ENCODE peak calls at places on chromosomes 4 and X, in seven cellular contexts. L is GM10248, J is coronary artery, D is BJ, Q is bronchial epithelial cell, K is astrocyte of the spinal cord, N is fibroblast of mammary gland. E is an unnamed sample.

GRCh38 chrX:119759333-119759766 is 962 bp downstream of the SOWAHD start:
- DNase-seq in Q (no peak), D (no peak), L (no peak), N (no peak), J (no peak), K (no peak), E (no peak)

GRCh38 chrX:153060095-153060445 is 3.8 kb downstream of the PNMA3 start:
- DNase-seq in L (no peak), K (no peak), J (no peak), N (no peak), D (no peak), Q (no peak), E (peak; percentile 96)

GRCh38 chr4:98626350-98626749 is 32.1 kb downstream of the TSPAN5 start:
- DNase-seq in L (no peak), N (peak; percentile 93), K (peak; percentile 93), J (no peak), Q (peak; percentile 96), D (peak; percentile 60), E (no peak)

GRCh38 chr4:190020790-190021717 is 6.0 kb downstream of the FRG2 start:
- DNase-seq in K (peak; percentile 23), J (no peak), L (peak; percentile 27), N (peak; percentile 23), Q (peak; percentile 42), D (no peak), E (no peak)

GRCh38 chr4:142265536-142265935 is 580.6 kb downstream of the INPP4B start:
- DNase-seq in L (no peak), Q (peak; percentile 87), J (no peak), N (peak; percentile 81), D (peak; percentile 11), K (peak; percentile 52), E (no peak)

GRCh38 chr4:184911310-184911709 is 85.5 kb upstream of the ACSL1 start:
- DNase-seq in Q (peak; percentile 96), K (peak; percentile 5), J (no peak), D (no peak), N (peak; percentile 73), L (no peak), E (no peak)

GRCh38 chrX:154546354-154547244 is at the start of gene G6PD:
- DNase-seq in Q (no peak), N (peak; percentile 36), J (no peak), L (peak; percentile 88), K (peak; percentile 66), D (no peak), E (no peak)

GRCh38 chrX:153414838-153415552 is 3.7 kb downstream of the ZFP92 start:
- DNase-seq in K (no peak), L (no peak), D (no peak), J (no peak), Q (no peak), N (peak; percentile 55), E (peak; percentile 53)

GRCh38 chrX:154761977-154762528 is 611 bp upstream of the DKC1 start:
- DNase-seq in K (no peak), L (no peak), D (no peak), J (no peak), Q (no peak), N (no peak), E (no peak)

GRCh38 chrX:112901821-112902732 is 61.4 kb upstream of the AMOT start:
- DNase-seq in D (no peak), N (no peak), J (no peak), K (no peak), L (no peak), Q (no peak), E (no peak)

GRCh38 chr4:101669138-101669831 is 121.2 kb upstream of the BANK1 start:
- DNase-seq in L (no peak), K (no peak), D (no peak), Q (no peak), N (peak; percentile 43), J (no peak), E (no peak)

GRCh38 chr4:72767903-72768817 is 199.1 kb upstream of the ADAMTS3 start:
- DNase-seq in J (no peak), N (peak; percentile 83), D (peak; percentile 66), K (peak; percentile 84), Q (peak; percentile 49), L (no peak), E (no peak)

GRCh38 chrX:53093748-53094583 is at the start of gene KANTR:
- DNase-seq in D (peak; percentile 80), Q (peak; percentile 90), K (peak; percentile 95), J (peak; percentile 94), L (peak; percentile 84), N (peak; percentile 94), E (no peak)
- TF ChIP-seq CTCF in D (peak; percentile 15), Q (peak; percentile 10), K (no peak), J (no peak), L (no peak), N (no peak), E (peak; percentile 51)

GRCh38 chrX:8183281-8183680 is 12.2 kb upstream of the VCX2 start:
- DNase-seq in K (peak; percentile 59), D (no peak), N (no peak), Q (no peak), J (no peak), L (no peak), E (no peak)

GRCh38 chrX:8179653-8180052 is 8.6 kb upstream of the VCX2 start:
- DNase-seq in J (no peak), D (no peak), L (no peak), N (peak; percentile 3), K (peak; percentile 5), Q (no peak), E (no peak)
- TF ChIP-seq CTCF in J (no peak), D (no peak), L (no peak), N (no peak), K (peak; percentile 20), Q (no peak), E (peak; percentile 71)

DNA sequence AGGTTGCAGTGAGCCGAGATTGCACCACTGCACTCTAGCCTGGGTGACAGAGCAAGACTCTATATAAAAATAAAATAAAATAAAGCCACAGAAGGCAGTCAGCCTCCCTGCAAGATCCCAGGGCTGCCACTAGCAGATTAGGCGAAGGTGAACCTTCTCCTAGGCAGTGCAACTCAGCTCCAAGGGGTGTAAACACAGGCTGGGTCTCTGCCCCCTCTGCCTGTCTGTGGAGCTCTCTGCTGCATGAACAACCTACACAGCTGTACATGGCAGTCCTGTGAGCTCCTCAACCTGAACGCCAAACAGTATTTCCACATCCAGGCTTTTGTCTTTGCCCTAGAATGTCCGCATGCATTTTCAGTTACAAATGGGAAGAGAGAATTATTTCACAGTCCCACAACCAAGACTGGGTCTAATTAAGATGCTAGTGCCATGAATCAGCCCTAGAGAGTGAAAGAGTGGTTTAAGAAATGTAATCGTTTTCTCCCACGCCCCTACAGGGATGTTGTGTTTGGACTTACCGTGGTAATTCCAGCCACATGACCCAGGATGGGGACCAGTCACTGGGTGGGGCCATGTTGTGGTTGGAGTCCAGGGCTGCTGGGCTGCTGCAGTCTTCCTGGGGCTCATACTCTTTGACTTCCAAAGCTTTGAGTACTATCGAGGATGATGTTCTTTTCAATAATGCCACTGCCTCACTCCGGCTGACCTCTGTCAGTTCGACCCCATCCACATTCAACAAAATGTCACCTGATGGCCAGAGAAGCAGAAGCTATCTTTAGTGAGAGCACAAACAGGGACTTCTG is 99.0 kb downstream of the FIP1L1 start:
- DNase-seq in L (no peak), D (peak; percentile 99), J (peak; percentile 75), Q (peak; percentile 89), K (peak; percentile 98), N (peak; percentile 100), E (no peak)
- TF ChIP-seq CTCF in L (no peak), D (no peak), J (no peak), Q (no peak), K (no peak), N (no peak), E (peak; percentile 20)

GRCh38 chr4:180031330-180031729 is 2211.9 kb upstream of the TENM3 start:
- DNase-seq in Q (peak; percentile 11), K (no peak), L (no peak), D (no peak), N (no peak), J (no peak), E (no peak)

GRCh38 chr4:180028682-180029081 is 2214.5 kb upstream of the TENM3 start:
- DNase-seq in Q (peak; percentile 3), D (no peak), L (no peak), N (no peak), K (peak; percentile 26), J (no peak), E (no peak)
- TF ChIP-seq CTCF in Q (peak; percentile 22), D (no peak), L (peak; percentile 27), N (no peak), K (peak; percentile 38), J (no peak), E (peak; percentile 72)

DNA sequence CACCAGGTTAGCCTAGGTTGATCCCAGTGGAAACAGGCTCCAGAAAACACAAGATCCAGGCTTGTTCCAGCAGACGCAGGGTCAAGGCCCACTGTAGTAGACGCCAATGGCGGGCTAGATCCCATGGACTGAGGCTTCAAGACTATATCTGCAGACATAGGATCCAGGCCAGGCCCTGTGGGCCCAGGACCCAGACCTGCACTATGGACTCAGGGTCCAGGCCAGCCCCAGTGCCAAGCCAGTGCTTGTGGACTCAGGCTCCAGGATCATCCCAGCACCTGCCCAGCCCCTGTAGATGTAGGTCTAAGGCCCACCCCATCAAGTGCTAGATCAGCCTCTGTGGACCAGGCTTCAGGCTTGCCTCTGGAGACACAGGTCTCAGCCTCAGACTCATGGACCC is 300.9 kb downstream of the CHIC1 start:
- DNase-seq in J (no peak), D (no peak), N (no peak), Q (no peak), L (no peak), K (no peak), E (no peak)
- TF ChIP-seq CTCF in J (no peak), D (no peak), N (no peak), Q (no peak), L (no peak), K (no peak), E (no peak)

DNA sequence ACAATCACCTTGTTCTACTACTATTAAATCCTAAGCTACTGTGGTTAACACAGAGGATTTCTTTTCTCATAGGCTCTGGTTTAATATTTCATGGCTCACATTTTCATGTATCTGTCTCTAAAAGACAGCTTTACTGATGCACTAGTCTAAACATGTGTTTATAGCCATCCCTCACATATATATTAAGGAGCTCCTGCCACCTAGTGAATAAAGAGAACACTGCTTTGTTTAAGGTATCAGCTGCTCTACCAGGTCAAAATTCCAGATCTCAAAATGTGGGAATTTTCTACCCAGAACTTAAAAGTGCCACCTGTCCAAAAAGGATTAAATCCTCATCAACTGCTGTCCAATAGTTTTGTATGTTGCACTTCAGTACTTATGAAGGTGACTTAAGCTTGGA is 188.5 kb upstream of the TEX13C start:
- DNase-seq in D (no peak), K (no peak), Q (peak; percentile 28), N (no peak), L (no peak), J (no peak), E (no peak)
- TF ChIP-seq CTCF in D (no peak), K (no peak), Q (no peak), N (peak; percentile 6), L (no peak), J (no peak), E (peak; percentile 71)

GRCh38 chrX:143788265-143788664 is 67.7 kb upstream of the SPANXN2 start:
- DNase-seq in N (peak; percentile 46), Q (peak; percentile 22), L (no peak), D (no peak), J (no peak), K (peak; percentile 43), E (no peak)
- TF ChIP-seq CTCF in N (peak; percentile 58), Q (peak; percentile 30), L (no peak), D (no peak), J (no peak), K (peak; percentile 50), E (peak; percentile 75)

DNA sequence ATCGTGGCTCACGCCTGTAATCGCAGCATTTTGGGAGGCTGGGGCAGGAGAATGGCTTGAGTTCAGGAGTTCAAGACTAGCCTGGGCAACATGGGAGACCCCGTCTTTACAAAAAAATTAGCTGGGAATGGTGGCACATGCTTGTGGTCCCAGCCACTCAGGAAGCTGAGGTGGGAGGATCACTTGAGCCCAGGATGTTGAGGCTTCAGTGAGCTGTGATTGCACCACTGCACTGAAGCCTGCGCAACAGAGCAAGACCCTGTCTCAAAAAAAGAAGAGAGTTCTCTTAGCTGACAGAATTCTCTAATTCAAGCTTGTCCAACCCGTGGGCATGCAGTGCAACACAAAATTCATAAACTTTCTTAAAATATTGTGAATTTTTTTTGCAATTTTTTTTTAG is 95.6 kb upstream of the CBR4 start:
- DNase-seq in D (no peak), L (no peak), J (no peak), N (no peak), Q (no peak), K (no peak), E (no peak)
- TF ChIP-seq CTCF in D (no peak), L (no peak), J (no peak), N (no peak), Q (no peak), K (no peak), E (no peak)

E was measured in chondrocyte.